ENCODE peak calls at places on chromosomes 11 and 22, in four cellular contexts. Y is HL-60, E is GM12878, X is K562. R is an unnamed sample.

GRCh38 chr22:19962246-19962908 is 20.8 kb upstream of the TXNRD2 start:
- DNase-seq in Y (peak; percentile 56), E (no peak), X (peak; percentile 97), R (peak; percentile 89)

GRCh38 chr11:62458212-62459002 is 39.6 kb downstream of the SCGB1A1 start:
- DNase-seq in Y (no peak), E (no peak), X (peak; percentile 67), R (no peak)

GRCh38 chr11:73218106-73218829 is at the start of gene P2RY2:
- DNase-seq in Y (peak; percentile 95), E (no peak), X (no peak), R (peak; percentile 54)

GRCh38 chr11:67651976-67652895 is 1.7 kb upstream of the ACY3 start:
- DNase-seq in Y (no peak), E (no peak), X (no peak), R (no peak)

GRCh38 chr22:30941363-30941740 is 27.2 kb downstream of the MORC2 start:
- DNase-seq in Y (no peak), E (no peak), X (no peak), R (no peak)

GRCh38 chr11:11149671-11150459 is 203.2 kb downstream of the CSNK2A3 start:
- DNase-seq in Y (peak; percentile 47), E (no peak), X (no peak), R (no peak)

GRCh38 chr11:41379084-41379483 is 80.4 kb downstream of the LRRC4C start:
- DNase-seq in Y (no peak), E (no peak), X (no peak), R (no peak)

GRCh38 chr22:21641417-21641794 is 696 bp upstream of the SDF2L1 start:
- DNase-seq in Y (peak; percentile 41), E (no peak), X (peak; percentile 95), R (no peak)

GRCh38 chr11:134532176-134532920 is 120.3 kb upstream of the B3GAT1 start:
- DNase-seq in Y (no peak), E (no peak), X (no peak), R (no peak)

GRCh38 chr11:78281511-78281910 is 92.8 kb downstream of the USP35 start:
- DNase-seq in Y (no peak), E (no peak), X (no peak), R (no peak)

GRCh38 chr11:125494601-125494986 is 1.5 kb downstream of the FEZ1 start:
- DNase-seq in Y (no peak), E (no peak), X (no peak), R (no peak)

GRCh38 chr11:92977401-92977800 is 8.0 kb downstream of the MTNR1B start:
- DNase-seq in Y (no peak), E (no peak), X (no peak), R (no peak)

GRCh38 chr11:62931501-62932278 is 10.5 kb upstream of the CHRM1 start:
- DNase-seq in Y (no peak), E (no peak), X (no peak), R (no peak)

GRCh38 chr11:15145635-15146034 is 30.9 kb downstream of the INSC start:
- DNase-seq in Y (peak; percentile 4), E (no peak), X (no peak), R (no peak)

GRCh38 chr11:66850235-66850587 is 6.7 kb upstream of the LRFN4 start:
- DNase-seq in Y (no peak), E (no peak), X (no peak), R (no peak)

GRCh38 chr22:49372530-49373288 is 455.0 kb downstream of the BRD1 start:
- DNase-seq in Y (no peak), E (no peak), X (peak; percentile 70), R (no peak)

GRCh38 chr11:42840176-42840829 is 471.5 kb upstream of the API5 start:
- DNase-seq in Y (no peak), E (peak; percentile 25), X (no peak), R (no peak)

DNA sequence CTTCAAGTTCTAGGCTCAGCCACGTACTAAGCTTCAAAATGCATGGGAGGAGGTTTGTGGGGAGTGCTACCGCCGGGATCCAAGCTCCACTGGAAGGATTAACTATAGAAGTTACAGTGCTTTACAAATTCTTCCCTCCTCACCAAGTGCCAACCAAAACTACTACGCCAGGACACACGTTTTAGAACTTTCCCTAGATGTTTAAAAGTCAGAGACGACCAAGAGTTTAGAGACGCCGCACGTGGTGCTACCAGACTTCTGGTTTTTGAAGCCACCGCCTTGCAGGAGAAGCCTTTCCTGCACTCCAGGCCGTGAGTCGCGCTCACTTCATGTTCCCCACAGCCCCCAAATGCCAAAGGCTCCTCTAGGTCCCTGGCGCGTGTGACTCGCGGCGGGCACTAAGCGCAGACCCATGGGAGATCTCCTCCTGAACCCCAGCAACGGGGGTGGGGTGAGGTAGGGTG is 734 bp downstream of the SNU13 start:
- DNase-seq in Y (peak; percentile 61), E (no peak), X (peak; percentile 20), R (no peak)
- TF ChIP-seq SPI1 in Y (no peak), E (no peak), X (no peak), R (no peak)

GRCh38 chr11:129950319-129951034 is 52.2 kb downstream of the PRDM10 start:
- DNase-seq in Y (peak; percentile 97), E (no peak), X (peak; percentile 46), R (no peak)
- TF ChIP-seq SPI1 in Y (peak; percentile 93), E (no peak), X (peak; percentile 79), R (no peak)

GRCh38 chr22:25105817-25106650 is 93.6 kb upstream of the CRYBB3 start:
- DNase-seq in Y (no peak), E (no peak), X (no peak), R (no peak)
- TF ChIP-seq SPI1 in Y (no peak), E (no peak), X (no peak), R (no peak)

GRCh38 chr11:118845369-118845768 is 38.3 kb upstream of the CXCR5 start:
- DNase-seq in Y (no peak), E (no peak), X (peak; percentile 39), R (no peak)
- TF ChIP-seq SPI1 in Y (no peak), E (no peak), X (no peak), R (no peak)